ENCODE peak calls at places on chromosomes 7 and 10, in ten cellular contexts. One of them, this sample, is unnamed.

GRCh38 chr7:1533569-1534329 is 3.2 kb downstream of the MAFK start:
- DNase-seq in LHCN-M2: peak
- DNase-seq in nucleus accumbens: no peak
- DNase-seq in testis: no peak
- DNase-seq in foreskin fibroblast: peak
- DNase-seq in sciatic nerve: peak
- DNase-seq in GM23248: peak
- DNase-seq in IMR-90: peak
- DNase-seq in stimulated activated naive CD4-positive, alpha-beta T cell: no peak
- DNase-seq in activated CD4-positive, CD25-positive, alpha-beta regulatory T cell: no peak
- DNase-seq in this sample: peak

GRCh38 chr10:10942441-10942840 is 75.2 kb upstream of the CELF2 start:
- DNase-seq in LHCN-M2: peak
- DNase-seq in nucleus accumbens: no peak
- DNase-seq in testis: no peak
- DNase-seq in foreskin fibroblast: peak
- DNase-seq in sciatic nerve: no peak
- DNase-seq in GM23248: peak
- DNase-seq in IMR-90: peak
- DNase-seq in stimulated activated naive CD4-positive, alpha-beta T cell: no peak
- DNase-seq in activated CD4-positive, CD25-positive, alpha-beta regulatory T cell: no peak
- DNase-seq in this sample: peak

GRCh38 chr7:5324961-5325360 is 42.2 kb downstream of the SLC29A4 start:
- DNase-seq in LHCN-M2: no peak
- DNase-seq in nucleus accumbens: no peak
- DNase-seq in testis: no peak
- DNase-seq in foreskin fibroblast: no peak
- DNase-seq in sciatic nerve: no peak
- DNase-seq in GM23248: no peak
- DNase-seq in IMR-90: no peak
- DNase-seq in stimulated activated naive CD4-positive, alpha-beta T cell: no peak
- DNase-seq in activated CD4-positive, CD25-positive, alpha-beta regulatory T cell: no peak
- DNase-seq in this sample: no peak

GRCh38 chr7:80775972-80776371 is 137.5 kb downstream of the CD36 start:
- DNase-seq in LHCN-M2: no peak
- DNase-seq in nucleus accumbens: no peak
- DNase-seq in testis: no peak
- DNase-seq in foreskin fibroblast: no peak
- DNase-seq in sciatic nerve: no peak
- DNase-seq in GM23248: no peak
- DNase-seq in IMR-90: no peak
- DNase-seq in stimulated activated naive CD4-positive, alpha-beta T cell: no peak
- DNase-seq in activated CD4-positive, CD25-positive, alpha-beta regulatory T cell: no peak
- DNase-seq in this sample: no peak

GRCh38 chr10:132382231-132382922 is 14.6 kb upstream of the PWWP2B start:
- DNase-seq in LHCN-M2: peak
- DNase-seq in nucleus accumbens: no peak
- DNase-seq in testis: no peak
- DNase-seq in foreskin fibroblast: peak
- DNase-seq in sciatic nerve: no peak
- DNase-seq in GM23248: peak
- DNase-seq in IMR-90: no peak
- DNase-seq in stimulated activated naive CD4-positive, alpha-beta T cell: no peak
- DNase-seq in activated CD4-positive, CD25-positive, alpha-beta regulatory T cell: no peak
- DNase-seq in this sample: no peak

GRCh38 chr10:104268691-104269645 is at the start of gene GSTO2:
- DNase-seq in LHCN-M2: no peak
- DNase-seq in nucleus accumbens: peak
- DNase-seq in testis: peak
- DNase-seq in foreskin fibroblast: peak
- DNase-seq in sciatic nerve: peak
- DNase-seq in GM23248: peak
- DNase-seq in IMR-90: peak
- DNase-seq in stimulated activated naive CD4-positive, alpha-beta T cell: peak
- DNase-seq in activated CD4-positive, CD25-positive, alpha-beta regulatory T cell: peak
- DNase-seq in this sample: no peak

GRCh38 chr7:158270106-158270775 is 317.4 kb downstream of the PTPRN2 start:
- DNase-seq in LHCN-M2: no peak
- DNase-seq in nucleus accumbens: no peak
- DNase-seq in testis: no peak
- DNase-seq in foreskin fibroblast: no peak
- DNase-seq in sciatic nerve: peak
- DNase-seq in GM23248: no peak
- DNase-seq in IMR-90: no peak
- DNase-seq in stimulated activated naive CD4-positive, alpha-beta T cell: no peak
- DNase-seq in activated CD4-positive, CD25-positive, alpha-beta regulatory T cell: no peak
- DNase-seq in this sample: no peak

GRCh38 chr7:20798694-20799121 is 12.0 kb upstream of the SP8 start:
- DNase-seq in LHCN-M2: no peak
- DNase-seq in nucleus accumbens: no peak
- DNase-seq in testis: no peak
- DNase-seq in foreskin fibroblast: no peak
- DNase-seq in sciatic nerve: no peak
- DNase-seq in GM23248: no peak
- DNase-seq in IMR-90: no peak
- DNase-seq in stimulated activated naive CD4-positive, alpha-beta T cell: no peak
- DNase-seq in activated CD4-positive, CD25-positive, alpha-beta regulatory T cell: no peak
- DNase-seq in this sample: no peak

GRCh38 chr10:5234106-5234877 is 37.7 kb downstream of the AKR1C4 start:
- DNase-seq in LHCN-M2: peak
- DNase-seq in nucleus accumbens: no peak
- DNase-seq in testis: peak
- DNase-seq in foreskin fibroblast: peak
- DNase-seq in sciatic nerve: no peak
- DNase-seq in GM23248: peak
- DNase-seq in IMR-90: peak
- DNase-seq in stimulated activated naive CD4-positive, alpha-beta T cell: no peak
- DNase-seq in activated CD4-positive, CD25-positive, alpha-beta regulatory T cell: no peak
- DNase-seq in this sample: peak

GRCh38 chr7:103574536-103574935 is 128.5 kb upstream of the SLC26A5 start:
- DNase-seq in LHCN-M2: peak
- DNase-seq in nucleus accumbens: no peak
- DNase-seq in testis: no peak
- DNase-seq in foreskin fibroblast: no peak
- DNase-seq in sciatic nerve: no peak
- DNase-seq in GM23248: no peak
- DNase-seq in IMR-90: no peak
- DNase-seq in stimulated activated naive CD4-positive, alpha-beta T cell: no peak
- DNase-seq in activated CD4-positive, CD25-positive, alpha-beta regulatory T cell: no peak
- DNase-seq in this sample: no peak

GRCh38 chr7:66779669-66780408 is 39.3 kb downstream of the RABGEF1 start:
- DNase-seq in LHCN-M2: no peak
- DNase-seq in nucleus accumbens: no peak
- DNase-seq in testis: no peak
- DNase-seq in foreskin fibroblast: no peak
- DNase-seq in sciatic nerve: no peak
- DNase-seq in GM23248: peak
- DNase-seq in IMR-90: peak
- DNase-seq in stimulated activated naive CD4-positive, alpha-beta T cell: no peak
- DNase-seq in activated CD4-positive, CD25-positive, alpha-beta regulatory T cell: no peak
- DNase-seq in this sample: peak

GRCh38 chr10:4686644-4686996 is 139.4 kb upstream of the AKR1E2 start:
- DNase-seq in LHCN-M2: peak
- DNase-seq in nucleus accumbens: no peak
- DNase-seq in testis: no peak
- DNase-seq in foreskin fibroblast: peak
- DNase-seq in sciatic nerve: no peak
- DNase-seq in GM23248: peak
- DNase-seq in IMR-90: peak
- DNase-seq in stimulated activated naive CD4-positive, alpha-beta T cell: no peak
- DNase-seq in activated CD4-positive, CD25-positive, alpha-beta regulatory T cell: no peak
- DNase-seq in this sample: peak

GRCh38 chr10:51057925-51058324 is 16.4 kb upstream of the PRKG1 start:
- DNase-seq in LHCN-M2: no peak
- DNase-seq in nucleus accumbens: no peak
- DNase-seq in testis: no peak
- DNase-seq in foreskin fibroblast: no peak
- DNase-seq in sciatic nerve: no peak
- DNase-seq in GM23248: no peak
- DNase-seq in IMR-90: no peak
- DNase-seq in stimulated activated naive CD4-positive, alpha-beta T cell: no peak
- DNase-seq in activated CD4-positive, CD25-positive, alpha-beta regulatory T cell: no peak
- DNase-seq in this sample: no peak

GRCh38 chr7:126398285-126398684 is 854.5 kb downstream of the GRM8 start:
- DNase-seq in LHCN-M2: peak
- DNase-seq in nucleus accumbens: no peak
- DNase-seq in testis: no peak
- DNase-seq in foreskin fibroblast: no peak
- DNase-seq in sciatic nerve: no peak
- DNase-seq in GM23248: no peak
- DNase-seq in IMR-90: no peak
- DNase-seq in stimulated activated naive CD4-positive, alpha-beta T cell: no peak
- DNase-seq in activated CD4-positive, CD25-positive, alpha-beta regulatory T cell: no peak
- DNase-seq in this sample: no peak

GRCh38 chr7:71615017-71615416 is 483.1 kb downstream of the GALNT17 start:
- DNase-seq in LHCN-M2: peak
- DNase-seq in nucleus accumbens: no peak
- DNase-seq in testis: no peak
- DNase-seq in foreskin fibroblast: no peak
- DNase-seq in sciatic nerve: no peak
- DNase-seq in GM23248: peak
- DNase-seq in IMR-90: no peak
- DNase-seq in stimulated activated naive CD4-positive, alpha-beta T cell: no peak
- DNase-seq in activated CD4-positive, CD25-positive, alpha-beta regulatory T cell: no peak
- DNase-seq in this sample: no peak

GRCh38 chr10:61992683-61993629 is 91.5 kb downstream of the ARID5B start:
- DNase-seq in LHCN-M2: peak
- DNase-seq in nucleus accumbens: no peak
- DNase-seq in testis: peak
- DNase-seq in foreskin fibroblast: peak
- DNase-seq in sciatic nerve: peak
- DNase-seq in GM23248: peak
- DNase-seq in IMR-90: peak
- DNase-seq in stimulated activated naive CD4-positive, alpha-beta T cell: peak
- DNase-seq in activated CD4-positive, CD25-positive, alpha-beta regulatory T cell: peak
- DNase-seq in this sample: peak

GRCh38 chr7:140031364-140031763 is 31.4 kb downstream of the PARP12 start:
- DNase-seq in LHCN-M2: no peak
- DNase-seq in nucleus accumbens: no peak
- DNase-seq in testis: no peak
- DNase-seq in foreskin fibroblast: no peak
- DNase-seq in sciatic nerve: no peak
- DNase-seq in GM23248: no peak
- DNase-seq in IMR-90: no peak
- DNase-seq in stimulated activated naive CD4-positive, alpha-beta T cell: no peak
- DNase-seq in activated CD4-positive, CD25-positive, alpha-beta regulatory T cell: no peak
- DNase-seq in this sample: no peak

GRCh38 chr10:97069576-97070362 is 116.0 kb downstream of the SLIT1 start:
- DNase-seq in LHCN-M2: peak
- DNase-seq in nucleus accumbens: no peak
- DNase-seq in testis: no peak
- DNase-seq in foreskin fibroblast: no peak
- DNase-seq in sciatic nerve: no peak
- DNase-seq in GM23248: peak
- DNase-seq in IMR-90: no peak
- DNase-seq in stimulated activated naive CD4-positive, alpha-beta T cell: no peak
- DNase-seq in activated CD4-positive, CD25-positive, alpha-beta regulatory T cell: no peak
- DNase-seq in this sample: peak

This sample was measured in HCEC 1CT.